ENCODE peak calls at places on chromosomes 12 and 14, in five cellular contexts. E is A549, P is transverse colon, T is K562, J is ovary. X is an unnamed sample.

GRCh38 chr12:1915082-1915968 is 3.1 kb downstream of the CACNA2D4 start:
- DNase-seq in E (no peak), P (no peak), T (peak), J (no peak), X (peak)

GRCh38 chr14:72169521-72169920 is 237.3 kb downstream of the RGS6 start:
- DNase-seq in E (no peak), P (no peak), T (peak), J (no peak), X (no peak)

GRCh38 chr12:64650762-64651161 is 40.5 kb downstream of the RASSF3 start:
- DNase-seq in E (peak), P (peak), T (no peak), J (no peak), X (no peak)

GRCh38 chr12:90211017-90211416 is 502.4 kb upstream of the ATP2B1 start:
- DNase-seq in E (peak), P (no peak), T (no peak), J (no peak), X (no peak)

GRCh38 chr12:50530532-50530931 is 25.7 kb downstream of the DIP2B start:
- DNase-seq in E (no peak), P (no peak), T (no peak), J (no peak), X (no peak)

GRCh38 chr14:66240112-66240511 is 246.1 kb upstream of the CCDC196 start:
- DNase-seq in E (no peak), P (no peak), T (no peak), J (no peak), X (no peak)

GRCh38 chr14:75295061-75295461 is 16.4 kb downstream of the FOS start:
- DNase-seq in E (peak), P (peak), T (peak), J (peak), X (no peak)

GRCh38 chr12:67535176-67535575 is 113.4 kb upstream of the DYRK2 start:
- DNase-seq in E (no peak), P (no peak), T (no peak), J (no peak), X (no peak)

GRCh38 chr12:80187660-80188090 is 88.3 kb downstream of the OTOGL start:
- DNase-seq in E (no peak), P (no peak), T (no peak), J (no peak), X (no peak)

GRCh38 chr14:54776361-54777001 is 126.1 kb downstream of the GCH1 start:
- DNase-seq in E (no peak), P (peak), T (no peak), J (no peak), X (no peak)

GRCh38 chr14:75705014-75705413 is 44.0 kb downstream of the TTLL5 start:
- DNase-seq in E (no peak), P (no peak), T (no peak), J (no peak), X (no peak)

GRCh38 chr12:84814664-84815245 is 97.8 kb downstream of the SLC6A15 start:
- DNase-seq in E (no peak), P (no peak), T (no peak), J (no peak), X (no peak)
- TF ChIP-seq EP300 in E (no peak), P (no peak), T (no peak), J (no peak), X (no peak)

DNA sequence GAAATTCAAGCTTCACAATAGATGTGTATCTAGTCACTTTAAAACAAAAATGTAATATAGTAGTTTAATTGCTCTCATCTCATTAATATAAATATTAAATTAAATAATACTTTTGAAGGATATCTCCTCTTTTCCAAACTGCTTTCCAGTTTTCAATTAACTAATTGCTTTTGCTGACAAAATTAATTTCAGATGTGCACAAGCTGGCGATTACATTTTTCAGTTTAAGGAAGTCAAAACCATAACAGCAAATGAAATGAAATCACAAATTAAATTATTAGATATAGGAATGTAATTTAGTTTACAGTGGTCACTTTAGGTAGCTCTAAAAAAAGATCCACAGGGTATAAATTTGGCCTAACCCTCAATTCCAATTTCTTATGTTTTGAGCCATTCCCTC is 362.1 kb downstream of the SLC6A15 start:
- DNase-seq in E (no peak), P (no peak), T (no peak), J (no peak), X (no peak)
- TF ChIP-seq EP300 in E (no peak), P (no peak), T (no peak), J (no peak), X (no peak)

DNA sequence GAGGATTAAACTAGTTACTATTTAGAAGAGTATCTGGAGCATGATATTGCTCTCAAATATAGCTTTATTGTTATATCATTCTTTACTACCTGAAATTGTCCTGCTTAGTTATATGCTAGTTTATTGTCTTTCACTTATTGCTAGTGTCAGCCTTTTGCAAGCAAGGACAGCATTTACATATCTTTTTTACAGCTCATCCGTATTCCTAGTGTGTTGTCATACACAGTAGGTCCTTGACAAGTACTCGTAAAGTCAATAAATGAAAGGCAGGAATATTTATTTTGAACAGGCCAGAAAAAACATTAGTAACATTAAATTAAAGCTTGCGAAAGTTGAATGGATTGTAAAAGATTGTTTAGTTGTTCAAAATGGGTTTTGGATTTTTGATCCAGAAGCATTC is 35.0 kb downstream of the CRADD start:
- DNase-seq in E (no peak), P (no peak), T (no peak), J (no peak), X (no peak)
- TF ChIP-seq EP300 in E (no peak), P (no peak), T (no peak), J (no peak), X (no peak)

GRCh38 chr12:124841558-124841945 is 22.1 kb downstream of the SCARB1 start:
- DNase-seq in E (no peak), P (no peak), T (no peak), J (no peak), X (no peak)

GRCh38 chr12:124844411-124845397 is 19.0 kb downstream of the SCARB1 start:
- DNase-seq in E (no peak), P (no peak), T (no peak), J (no peak), X (no peak)

GRCh38 chr12:124847113-124847512 is 16.6 kb downstream of the SCARB1 start:
- DNase-seq in E (no peak), P (no peak), T (no peak), J (no peak), X (no peak)

GRCh38 chr12:124842073-124842749 is 21.5 kb downstream of the SCARB1 start:
- DNase-seq in E (no peak), P (peak), T (no peak), J (no peak), X (no peak)

DNA sequence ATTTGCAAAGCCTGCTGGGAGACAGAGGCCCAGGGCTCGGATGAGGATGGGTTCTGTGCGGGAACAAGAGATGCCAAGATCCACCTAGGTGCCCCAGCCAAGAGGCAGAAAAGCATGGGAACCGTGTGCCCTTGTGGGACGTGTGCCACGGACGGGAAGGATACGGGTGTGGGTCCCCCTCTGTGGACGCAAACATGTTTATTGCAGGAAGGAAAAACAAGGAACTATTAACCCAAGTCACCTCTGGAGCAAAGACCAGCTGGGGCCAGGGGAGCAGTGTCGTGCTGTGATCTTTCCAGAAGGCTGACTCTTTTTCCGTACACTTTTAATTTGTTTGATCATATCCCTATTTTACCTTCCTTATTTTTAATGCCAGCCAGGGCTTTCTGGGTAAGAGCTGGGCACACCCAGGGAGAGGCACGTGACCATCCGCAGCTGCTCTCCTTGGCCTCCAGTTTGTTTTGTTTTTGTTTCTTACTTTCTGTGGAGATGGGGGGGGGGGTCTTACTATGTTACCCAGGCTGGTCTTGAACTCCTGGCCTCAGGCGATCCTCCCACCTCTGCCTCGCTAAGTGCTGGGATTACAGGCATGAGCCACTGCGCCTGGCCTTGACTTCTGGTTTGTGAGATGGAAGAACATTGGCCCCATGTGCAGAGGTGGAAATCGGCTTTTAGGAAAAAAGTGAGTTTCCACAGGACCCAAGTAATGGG is 20.7 kb downstream of the SCARB1 start:
- DNase-seq in E (no peak), P (peak), T (no peak), J (no peak), X (no peak)
- TF ChIP-seq EP300 in E (no peak), P (no peak), T (no peak), J (no peak), X (no peak)

DNA sequence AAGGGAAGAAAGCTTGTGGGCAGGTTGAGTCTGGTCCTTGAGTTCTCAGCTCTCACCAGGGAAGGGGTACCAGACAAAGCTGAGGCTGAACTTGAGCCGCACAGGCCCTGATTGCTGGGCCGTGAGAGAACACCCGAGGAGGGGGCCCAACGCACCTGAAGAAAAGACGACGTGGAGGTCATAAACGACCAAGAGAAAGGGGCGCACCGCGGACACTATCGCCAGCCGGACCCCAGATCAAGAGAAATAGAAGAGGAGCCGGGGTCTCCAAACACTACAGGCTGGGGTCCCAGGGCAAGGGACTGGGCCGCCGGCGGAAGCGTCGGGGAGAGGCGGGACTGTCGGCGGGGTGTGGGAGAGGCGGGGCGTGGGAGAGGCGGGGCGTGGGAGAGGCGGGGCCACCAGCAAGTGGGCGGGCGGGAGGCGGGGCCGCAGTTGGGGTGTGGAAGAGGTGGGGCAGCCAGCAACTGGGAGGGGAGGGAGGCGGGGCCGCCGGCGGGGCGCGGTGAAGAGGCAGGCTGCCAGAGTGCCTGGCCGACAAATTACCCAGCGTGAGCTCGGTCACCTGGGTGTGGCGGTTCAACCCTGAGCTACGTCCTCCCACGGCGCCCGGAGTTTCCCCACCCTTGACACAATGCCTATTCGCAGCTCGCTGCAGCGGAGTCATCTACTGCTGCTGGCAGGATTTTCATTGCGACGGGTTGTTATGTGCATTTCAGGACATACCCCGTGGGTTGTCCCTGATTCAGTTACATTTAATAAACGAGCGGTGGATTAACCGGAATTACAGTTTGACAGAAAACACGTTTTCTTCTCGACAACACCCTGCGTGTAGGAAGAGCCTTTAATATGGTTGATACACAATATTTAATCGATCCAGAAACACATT is 15.5 kb upstream of the NEMF start:
- DNase-seq in E (peak), P (peak), T (peak), J (peak), X (peak)
- TF ChIP-seq EP300 in E (no peak), P (peak), T (peak), J (no peak), X (no peak)

GRCh38 chr12:95216704-95217376 is 427 bp downstream of the FGD6 start:
- DNase-seq in E (peak), P (no peak), T (no peak), J (no peak), X (peak)

GRCh38 chr12:95220190-95220589 is 2.6 kb downstream of the VEZT start:
- DNase-seq in E (no peak), P (no peak), T (no peak), J (no peak), X (no peak)

GRCh38 chr12:95218852-95219171 is 1.2 kb downstream of the VEZT start:
- DNase-seq in E (peak), P (peak), T (no peak), J (no peak), X (no peak)

GRCh38 chr12:95217377-95218163 is at the start of the genes FGD6 and VEZT:
- DNase-seq in E (peak), P (peak), T (peak), J (peak), X (peak)

DNA sequence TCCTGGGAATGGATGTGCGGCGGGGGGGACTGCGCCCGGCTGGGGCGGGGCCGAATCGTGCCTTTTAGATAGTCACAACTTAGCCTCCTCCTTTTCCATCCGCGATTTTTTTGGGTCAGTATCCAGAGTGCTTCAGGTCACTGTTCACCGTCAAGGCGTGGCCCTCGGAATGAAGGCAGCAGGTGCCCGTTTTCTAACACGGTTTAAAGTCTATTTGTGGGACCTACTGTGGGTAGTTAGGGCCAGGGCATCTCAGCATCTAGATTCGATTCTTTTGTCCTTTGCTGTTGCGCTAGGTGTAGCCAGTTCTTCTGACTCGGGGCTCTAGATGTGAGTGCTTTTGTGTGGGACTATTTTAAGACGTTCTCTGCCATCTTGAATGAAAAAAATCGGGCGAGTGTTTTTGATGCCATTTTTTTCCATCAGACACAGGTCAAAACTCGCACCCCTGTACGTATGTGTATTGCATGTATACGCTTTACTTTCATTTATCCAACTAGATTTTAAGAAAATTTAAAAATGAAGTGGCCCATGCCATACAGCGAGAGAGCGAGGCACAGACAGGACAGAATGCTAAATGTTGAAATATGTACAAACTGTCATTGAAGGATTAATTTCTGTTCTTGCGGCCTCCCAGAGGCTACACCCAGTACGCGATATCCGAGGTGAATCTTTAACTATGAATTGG is 701 bp downstream of the VEZT start:
- DNase-seq in E (peak), P (peak), T (peak), J (no peak), X (no peak)
- TF ChIP-seq EP300 in E (no peak), P (no peak), T (no peak), J (no peak), X (no peak)

GRCh38 chr12:130719263-130719892 is 3.3 kb upstream of the RIMBP2 start:
- DNase-seq in E (no peak), P (no peak), T (no peak), J (no peak), X (no peak)
- TF ChIP-seq EP300 in E (no peak), P (no peak), T (no peak), J (no peak), X (no peak)